ENCODE peak calls at places on chromosomes 2 and 18, in eight cellular contexts. One of them, this sample, is unnamed.

GRCh38 chr2:94759211-94759610 is 112.0 kb upstream of the TEKT4 start:
- DNase-seq in WERI-Rb-1: no peak
- DNase-seq in fibroblast of lung: no peak
- DNase-seq in ovary: no peak
- DNase-seq in hepatocyte: no peak
- DNase-seq in cardiac muscle cell: no peak
- DNase-seq in bronchial epithelial cell: no peak
- DNase-seq in GM12865: peak
- DNase-seq in this sample: no peak

GRCh38 chr18:67551146-67551545 is 34.6 kb upstream of the DSEL start:
- DNase-seq in WERI-Rb-1: no peak
- DNase-seq in fibroblast of lung: no peak
- DNase-seq in ovary: no peak
- DNase-seq in hepatocyte: no peak
- DNase-seq in cardiac muscle cell: no peak
- DNase-seq in bronchial epithelial cell: no peak
- DNase-seq in GM12865: no peak
- DNase-seq in this sample: no peak

GRCh38 chr18:58862851-58863538 is 1.7 kb upstream of the ZNF532 start:
- DNase-seq in WERI-Rb-1: peak
- DNase-seq in fibroblast of lung: peak
- DNase-seq in ovary: peak
- DNase-seq in hepatocyte: peak
- DNase-seq in cardiac muscle cell: no peak
- DNase-seq in bronchial epithelial cell: peak
- DNase-seq in GM12865: no peak
- DNase-seq in this sample: no peak

GRCh38 chr2:45224321-45224995 is 215.2 kb upstream of the SIX2 start:
- DNase-seq in WERI-Rb-1: no peak
- DNase-seq in fibroblast of lung: no peak
- DNase-seq in ovary: no peak
- DNase-seq in hepatocyte: no peak
- DNase-seq in cardiac muscle cell: no peak
- DNase-seq in bronchial epithelial cell: no peak
- DNase-seq in GM12865: peak
- DNase-seq in this sample: no peak

GRCh38 chr2:102826904-102827303 is 65.1 kb downstream of the TMEM182 start:
- DNase-seq in WERI-Rb-1: no peak
- DNase-seq in fibroblast of lung: peak
- DNase-seq in ovary: no peak
- DNase-seq in hepatocyte: peak
- DNase-seq in cardiac muscle cell: peak
- DNase-seq in bronchial epithelial cell: no peak
- DNase-seq in GM12865: no peak
- DNase-seq in this sample: no peak

GRCh38 chr2:74690571-74690970 is 36.5 kb downstream of the SEMA4F start:
- DNase-seq in WERI-Rb-1: peak
- DNase-seq in fibroblast of lung: peak
- DNase-seq in ovary: no peak
- DNase-seq in hepatocyte: peak
- DNase-seq in cardiac muscle cell: peak
- DNase-seq in bronchial epithelial cell: peak
- DNase-seq in GM12865: peak
- DNase-seq in this sample: no peak

GRCh38 chr2:213315168-213315876 is 31.1 kb downstream of the SPAG16 start:
- DNase-seq in WERI-Rb-1: no peak
- DNase-seq in fibroblast of lung: no peak
- DNase-seq in ovary: no peak
- DNase-seq in hepatocyte: no peak
- DNase-seq in cardiac muscle cell: no peak
- DNase-seq in bronchial epithelial cell: no peak
- DNase-seq in GM12865: peak
- DNase-seq in this sample: no peak

GRCh38 chr2:102331311-102331980 is 20.1 kb downstream of the IL1RL1 start:
- DNase-seq in WERI-Rb-1: no peak
- DNase-seq in fibroblast of lung: no peak
- DNase-seq in ovary: no peak
- DNase-seq in hepatocyte: no peak
- DNase-seq in cardiac muscle cell: peak
- DNase-seq in bronchial epithelial cell: no peak
- DNase-seq in GM12865: no peak
- DNase-seq in this sample: no peak

GRCh38 chr2:165634855-165635254 is 159.2 kb downstream of the GALNT3 start:
- DNase-seq in WERI-Rb-1: peak
- DNase-seq in fibroblast of lung: peak
- DNase-seq in ovary: peak
- DNase-seq in hepatocyte: peak
- DNase-seq in cardiac muscle cell: peak
- DNase-seq in bronchial epithelial cell: peak
- DNase-seq in GM12865: no peak
- DNase-seq in this sample: peak

GRCh38 chr2:27218614-27219013 is 1.4 kb downstream of the CAD start:
- DNase-seq in WERI-Rb-1: no peak
- DNase-seq in fibroblast of lung: no peak
- DNase-seq in ovary: no peak
- DNase-seq in hepatocyte: no peak
- DNase-seq in cardiac muscle cell: no peak
- DNase-seq in bronchial epithelial cell: no peak
- DNase-seq in GM12865: no peak
- DNase-seq in this sample: no peak

GRCh38 chr2:121089005-121089510 is 195.9 kb downstream of the TFCP2L1 start:
- DNase-seq in WERI-Rb-1: no peak
- DNase-seq in fibroblast of lung: no peak
- DNase-seq in ovary: no peak
- DNase-seq in hepatocyte: no peak
- DNase-seq in cardiac muscle cell: no peak
- DNase-seq in bronchial epithelial cell: no peak
- DNase-seq in GM12865: no peak
- DNase-seq in this sample: no peak

GRCh38 chr18:56327171-56327885 is 311.1 kb downstream of the TXNL1 start:
- DNase-seq in WERI-Rb-1: no peak
- DNase-seq in fibroblast of lung: peak
- DNase-seq in ovary: peak
- DNase-seq in hepatocyte: no peak
- DNase-seq in cardiac muscle cell: peak
- DNase-seq in bronchial epithelial cell: no peak
- DNase-seq in GM12865: no peak
- DNase-seq in this sample: no peak

GRCh38 chr18:70047931-70048603 is 100.4 kb upstream of the CD226 start:
- DNase-seq in WERI-Rb-1: no peak
- DNase-seq in fibroblast of lung: peak
- DNase-seq in ovary: no peak
- DNase-seq in hepatocyte: no peak
- DNase-seq in cardiac muscle cell: peak
- DNase-seq in bronchial epithelial cell: peak
- DNase-seq in GM12865: no peak
- DNase-seq in this sample: no peak

GRCh38 chr2:209496586-209496982 is 72.7 kb downstream of the MAP2 start:
- DNase-seq in WERI-Rb-1: no peak
- DNase-seq in fibroblast of lung: peak
- DNase-seq in ovary: no peak
- DNase-seq in hepatocyte: no peak
- DNase-seq in cardiac muscle cell: peak
- DNase-seq in bronchial epithelial cell: peak
- DNase-seq in GM12865: no peak
- DNase-seq in this sample: no peak

GRCh38 chr2:36354816-36355156 is 792 bp upstream of the CRIM1 start:
- DNase-seq in WERI-Rb-1: no peak
- DNase-seq in fibroblast of lung: no peak
- DNase-seq in ovary: no peak
- DNase-seq in hepatocyte: no peak
- DNase-seq in cardiac muscle cell: no peak
- DNase-seq in bronchial epithelial cell: no peak
- DNase-seq in GM12865: no peak
- DNase-seq in this sample: no peak

GRCh38 chr18:78999939-79000338 is 20.3 kb downstream of the SALL3 start:
- DNase-seq in WERI-Rb-1: no peak
- DNase-seq in fibroblast of lung: no peak
- DNase-seq in ovary: no peak
- DNase-seq in hepatocyte: peak
- DNase-seq in cardiac muscle cell: no peak
- DNase-seq in bronchial epithelial cell: peak
- DNase-seq in GM12865: no peak
- DNase-seq in this sample: no peak

GRCh38 chr18:78995740-78996395 is 16.2 kb downstream of the SALL3 start:
- DNase-seq in WERI-Rb-1: no peak
- DNase-seq in fibroblast of lung: no peak
- DNase-seq in ovary: no peak
- DNase-seq in hepatocyte: no peak
- DNase-seq in cardiac muscle cell: no peak
- DNase-seq in bronchial epithelial cell: no peak
- DNase-seq in GM12865: no peak
- DNase-seq in this sample: peak

GRCh38 chr18:78996741-78997490 is 17.3 kb downstream of the SALL3 start:
- DNase-seq in WERI-Rb-1: no peak
- DNase-seq in fibroblast of lung: no peak
- DNase-seq in ovary: no peak
- DNase-seq in hepatocyte: no peak
- DNase-seq in cardiac muscle cell: no peak
- DNase-seq in bronchial epithelial cell: no peak
- DNase-seq in GM12865: no peak
- DNase-seq in this sample: peak

GRCh38 chr18:79001001-79001400 is 21.4 kb downstream of the SALL3 start:
- DNase-seq in WERI-Rb-1: no peak
- DNase-seq in fibroblast of lung: no peak
- DNase-seq in ovary: no peak
- DNase-seq in hepatocyte: no peak
- DNase-seq in cardiac muscle cell: no peak
- DNase-seq in bronchial epithelial cell: no peak
- DNase-seq in GM12865: no peak
- DNase-seq in this sample: peak

DNA sequence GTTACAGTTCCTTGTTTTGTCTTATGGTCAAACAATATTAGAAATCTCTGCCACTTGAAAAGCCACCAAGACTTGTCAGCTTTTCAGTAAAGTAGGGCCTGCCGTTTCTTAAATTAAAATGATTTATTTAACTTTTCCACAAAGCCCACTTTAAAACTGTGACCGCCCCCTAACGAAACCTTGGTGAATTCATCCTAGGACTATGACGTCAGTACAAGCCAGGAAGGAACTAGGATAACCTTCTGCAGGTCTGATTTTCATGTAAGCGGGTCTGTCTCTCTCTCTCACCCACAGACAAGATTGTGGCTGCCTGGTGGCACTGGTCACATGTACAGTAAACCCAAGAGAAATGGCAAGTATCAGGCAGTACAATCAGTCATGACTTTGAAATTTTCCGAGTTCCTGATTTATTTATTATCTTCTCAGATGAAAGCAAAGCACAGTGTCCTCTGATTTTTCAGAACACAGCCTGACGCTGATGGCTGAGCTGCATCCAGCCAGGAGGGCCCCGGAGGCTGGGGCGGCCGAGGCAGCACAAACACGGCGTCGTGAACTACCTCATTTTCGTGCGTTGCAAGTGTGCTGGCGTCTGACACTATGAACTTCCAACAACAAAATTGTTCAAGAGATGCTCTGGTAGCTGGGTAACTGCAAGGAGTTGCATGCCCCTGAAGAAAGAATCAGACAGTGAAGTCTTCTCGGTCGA is 18.9 kb downstream of the SALL3 start:
- DNase-seq in WERI-Rb-1: no peak
- DNase-seq in fibroblast of lung: no peak
- DNase-seq in ovary: no peak
- DNase-seq in hepatocyte: no peak
- DNase-seq in cardiac muscle cell: no peak
- DNase-seq in bronchial epithelial cell: no peak
- DNase-seq in GM12865: no peak
- DNase-seq in this sample: peak
- TF ChIP-seq CTCF in WERI-Rb-1: no peak
- TF ChIP-seq CTCF in fibroblast of lung: no peak
- TF ChIP-seq CTCF in ovary: no peak
- TF ChIP-seq CTCF in hepatocyte: no peak
- TF ChIP-seq CTCF in cardiac muscle cell: no peak
- TF ChIP-seq CTCF in bronchial epithelial cell: no peak
- TF ChIP-seq CTCF in GM12865: no peak
- TF ChIP-seq CTCF in this sample: no peak

GRCh38 chr18:60092073-60092472 is 192.3 kb downstream of the PMAIP1 start:
- DNase-seq in WERI-Rb-1: no peak
- DNase-seq in fibroblast of lung: no peak
- DNase-seq in ovary: no peak
- DNase-seq in hepatocyte: no peak
- DNase-seq in cardiac muscle cell: peak
- DNase-seq in bronchial epithelial cell: no peak
- DNase-seq in GM12865: no peak
- DNase-seq in this sample: no peak

GRCh38 chr18:60090170-60090569 is 190.4 kb downstream of the PMAIP1 start:
- DNase-seq in WERI-Rb-1: peak
- DNase-seq in fibroblast of lung: peak
- DNase-seq in ovary: no peak
- DNase-seq in hepatocyte: peak
- DNase-seq in cardiac muscle cell: peak
- DNase-seq in bronchial epithelial cell: peak
- DNase-seq in GM12865: peak
- DNase-seq in this sample: no peak
- TF ChIP-seq CTCF in WERI-Rb-1: peak
- TF ChIP-seq CTCF in fibroblast of lung: no peak
- TF ChIP-seq CTCF in ovary: no peak
- TF ChIP-seq CTCF in hepatocyte: peak
- TF ChIP-seq CTCF in cardiac muscle cell: peak
- TF ChIP-seq CTCF in bronchial epithelial cell: peak
- TF ChIP-seq CTCF in GM12865: peak
- TF ChIP-seq CTCF in this sample: no peak

GRCh38 chr2:54723300-54724149 is at the start of gene EML6:
- DNase-seq in WERI-Rb-1: peak
- DNase-seq in fibroblast of lung: peak
- DNase-seq in ovary: peak
- DNase-seq in hepatocyte: peak
- DNase-seq in cardiac muscle cell: peak
- DNase-seq in bronchial epithelial cell: peak
- DNase-seq in GM12865: peak
- DNase-seq in this sample: peak
- TF ChIP-seq CTCF in WERI-Rb-1: peak
- TF ChIP-seq CTCF in fibroblast of lung: peak
- TF ChIP-seq CTCF in ovary: no peak
- TF ChIP-seq CTCF in hepatocyte: peak
- TF ChIP-seq CTCF in cardiac muscle cell: peak
- TF ChIP-seq CTCF in bronchial epithelial cell: peak
- TF ChIP-seq CTCF in GM12865: peak
- TF ChIP-seq CTCF in this sample: no peak

DNA sequence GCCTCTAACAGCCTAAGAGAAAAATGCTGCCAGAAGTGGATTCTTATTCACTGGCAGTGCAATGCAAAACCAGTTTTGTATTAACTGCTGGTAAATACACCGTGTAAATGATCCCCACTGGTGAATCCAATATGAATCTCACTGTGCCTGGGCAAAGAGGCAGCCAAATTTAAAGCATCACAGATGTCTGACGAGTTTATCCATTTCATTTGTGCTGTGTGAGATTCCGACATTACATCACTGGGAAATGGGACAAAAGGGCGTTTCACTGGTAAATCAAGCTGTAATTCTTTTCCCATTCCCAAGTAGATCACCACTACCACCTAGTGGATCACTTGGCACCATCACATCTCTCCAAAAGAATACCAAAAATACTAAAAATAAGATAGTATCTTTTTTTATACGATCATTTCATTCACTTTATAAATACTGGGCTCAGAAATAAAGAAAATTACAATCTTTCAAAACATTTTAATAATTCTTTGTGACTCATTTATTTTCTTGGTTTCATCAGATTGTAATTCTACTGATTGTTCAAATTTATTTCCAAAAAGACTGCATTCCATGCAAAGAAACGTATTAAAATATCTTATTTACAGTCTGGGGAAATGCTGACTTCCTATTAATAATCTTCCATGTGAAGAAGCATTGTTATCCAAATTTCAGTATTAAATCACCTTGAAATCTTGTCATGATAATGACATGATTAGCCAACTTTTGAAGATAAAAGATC is 125.6 kb downstream of the GRB14 start:
- DNase-seq in WERI-Rb-1: peak
- DNase-seq in fibroblast of lung: peak
- DNase-seq in ovary: no peak
- DNase-seq in hepatocyte: peak
- DNase-seq in cardiac muscle cell: peak
- DNase-seq in bronchial epithelial cell: peak
- DNase-seq in GM12865: no peak
- DNase-seq in this sample: no peak
- TF ChIP-seq CTCF in WERI-Rb-1: peak
- TF ChIP-seq CTCF in fibroblast of lung: peak
- TF ChIP-seq CTCF in ovary: no peak
- TF ChIP-seq CTCF in hepatocyte: peak
- TF ChIP-seq CTCF in cardiac muscle cell: peak
- TF ChIP-seq CTCF in bronchial epithelial cell: peak
- TF ChIP-seq CTCF in GM12865: no peak
- TF ChIP-seq CTCF in this sample: no peak

This sample was measured in upper lobe of left lung.